ENCODE peak calls at places on chromosome 6, in five cellular contexts. C is fibroblast of lung; K is MM.1S; J is IMR-90; S is CD4-positive, alpha-beta T cell. V is an unnamed sample.

GRCh38 chr6:157385482-157385881 is 4.5 kb downstream of the ZDHHC14 start:
- DNase-seq in C (no peak), K (no peak), J (no peak), S (no peak), V (no peak)

GRCh38 chr6:14674458-14674857 is 556.9 kb downstream of the CD83 start:
- DNase-seq in C (no peak), K (no peak), J (no peak), S (no peak), V (no peak)

GRCh38 chr6:33782561-33782960 is 6.4 kb downstream of the LEMD2 start:
- DNase-seq in C (no peak), K (no peak), J (no peak), S (no peak), V (no peak)

GRCh38 chr6:7566617-7567173 is 23.3 kb upstream of the SNRNP48 start:
- DNase-seq in C (no peak), K (no peak), J (no peak), S (no peak), V (no peak)

GRCh38 chr6:43870660-43871061 is 100.7 kb downstream of the VEGFA start:
- DNase-seq in C (no peak), K (no peak), J (peak), S (no peak), V (no peak)

GRCh38 chr6:108275971-108276370 is 15.1 kb upstream of the SNX3 start:
- DNase-seq in C (no peak), K (no peak), J (no peak), S (no peak), V (no peak)

GRCh38 chr6:129699661-129700060 is 10.3 kb downstream of the ARHGAP18 start:
- DNase-seq in C (no peak), K (no peak), J (peak), S (no peak), V (no peak)

GRCh38 chr6:132298344-132298949 is 102.8 kb downstream of the MOXD1 start:
- DNase-seq in C (peak), K (peak), J (peak), S (peak), V (peak)

GRCh38 chr6:161242779-161243693 is 30.8 kb downstream of the AGPAT4 start:
- DNase-seq in C (peak), K (no peak), J (peak), S (no peak), V (no peak)

GRCh38 chr6:151962246-151962846 is 154.9 kb downstream of the ESR1 start:
- DNase-seq in C (no peak), K (no peak), J (no peak), S (no peak), V (no peak)

GRCh38 chr6:101605874-101606273 is 212.4 kb downstream of the GRIK2 start:
- DNase-seq in C (no peak), K (no peak), J (peak), S (no peak), V (no peak)

GRCh38 chr6:110180228-110181008 is at the start of gene CDC40:
- DNase-seq in C (no peak), K (no peak), J (no peak), S (peak), V (peak)

GRCh38 chr6:126631343-126631742 is 291.4 kb downstream of the CENPW start:
- DNase-seq in C (peak), K (no peak), J (no peak), S (no peak), V (no peak)

GRCh38 chr6:121441477-121441876 is 6.0 kb downstream of the GJA1 start:
- DNase-seq in C (no peak), K (no peak), J (no peak), S (no peak), V (no peak)

GRCh38 chr6:7881765-7882500 is 28.7 kb downstream of the TXNDC5 start:
- DNase-seq in C (no peak), K (no peak), J (no peak), S (no peak), V (no peak)

GRCh38 chr6:100099189-100100074 is 105.4 kb upstream of the MCHR2 start:
- DNase-seq in C (peak), K (peak), J (peak), S (no peak), V (peak)
- TF ChIP-seq CTCF in C (no peak), K (peak), J (peak), S (peak), V (peak)

GRCh38 chr6:169160091-169160854 is 93.4 kb downstream of the THBS2 start:
- DNase-seq in C (no peak), K (no peak), J (no peak), S (no peak), V (peak)

GRCh38 chr6:169157474-169158181 is 96.0 kb downstream of the THBS2 start:
- DNase-seq in C (no peak), K (no peak), J (no peak), S (no peak), V (peak)

GRCh38 chr6:169158182-169158573 is 95.5 kb downstream of the THBS2 start:
- DNase-seq in C (peak), K (no peak), J (peak), S (no peak), V (no peak)

GRCh38 chr6:169159331-169159730 is 94.3 kb downstream of the THBS2 start:
- DNase-seq in C (no peak), K (no peak), J (no peak), S (no peak), V (peak)

GRCh38 chr6:169158750-169159149 is 94.9 kb downstream of the THBS2 start:
- DNase-seq in C (peak), K (no peak), J (peak), S (no peak), V (peak)
- TF ChIP-seq CTCF in C (no peak), K (no peak), J (peak), S (no peak), V (no peak)

DNA sequence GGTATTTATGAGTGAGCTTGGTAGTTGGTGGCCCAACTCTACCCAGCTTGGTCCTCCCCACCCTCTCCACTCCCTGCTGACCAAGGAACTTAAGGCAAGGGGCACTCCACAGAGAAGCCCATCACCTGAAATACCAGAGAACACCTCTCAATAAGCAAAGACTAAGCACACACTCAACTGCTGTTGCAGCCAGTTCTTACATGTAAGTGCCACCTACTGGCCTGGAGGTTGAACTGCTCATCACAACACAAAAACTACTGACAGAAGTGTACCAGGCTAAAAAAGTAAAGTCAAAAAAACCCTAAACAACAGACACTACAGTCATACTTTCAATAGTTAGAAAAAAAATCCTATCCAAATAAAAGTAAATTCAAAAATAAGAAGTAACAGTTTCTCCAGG is 146.2 kb downstream of the FAM83B start:
- DNase-seq in C (no peak), K (peak), J (peak), S (no peak), V (peak)
- TF ChIP-seq CTCF in C (peak), K (peak), J (peak), S (no peak), V (peak)

GRCh38 chr6:118080547-118080946 is 173.5 kb downstream of the SLC35F1 start:
- DNase-seq in C (no peak), K (no peak), J (no peak), S (no peak), V (no peak)
- TF ChIP-seq CTCF in C (no peak), K (no peak), J (no peak), S (no peak), V (no peak)

DNA sequence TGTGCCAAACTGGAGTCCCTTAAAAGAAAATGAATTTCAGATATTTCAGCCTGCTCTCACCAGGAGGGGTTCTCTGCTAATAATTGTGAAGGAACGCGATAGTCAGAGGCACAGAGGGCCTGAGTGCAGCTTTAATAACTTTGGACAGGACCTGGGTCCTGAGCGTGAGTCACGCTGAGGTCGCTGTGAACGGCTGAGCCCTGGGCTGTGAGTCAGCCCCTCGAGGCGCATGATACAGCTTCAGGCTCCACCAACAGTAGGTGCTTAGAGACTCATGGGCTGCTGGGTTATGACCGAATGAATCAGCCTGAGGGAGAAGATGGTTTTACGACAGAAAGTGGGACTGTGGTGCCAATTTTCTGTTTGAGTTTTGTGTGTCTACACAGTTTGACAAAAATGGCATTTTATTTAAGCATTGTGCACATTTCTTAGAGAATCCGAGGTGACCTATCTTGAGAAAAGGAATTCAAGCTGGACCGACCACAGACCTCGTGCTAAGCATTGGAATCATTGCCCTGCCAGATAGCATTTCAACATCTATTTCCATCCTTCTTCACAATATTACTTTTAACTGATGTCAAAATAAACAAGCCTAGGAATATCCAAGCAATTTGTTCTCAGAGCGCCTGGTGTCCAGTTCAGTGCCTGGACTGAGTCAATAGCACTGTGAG is 183.0 kb downstream of the THBS2 start:
- DNase-seq in C (peak), K (no peak), J (peak), S (no peak), V (no peak)
- TF ChIP-seq CTCF in C (peak), K (no peak), J (peak), S (no peak), V (no peak)